ENCODE peak calls at places on chromosomes 16 and 17, in eight cellular contexts. I, D, S, N, H, B, P and A are unnamed samples.

GRCh38 chr16:67504190-67505021 is 21.1 kb upstream of the AGRP start:
- DNase-seq in P (no peak), I (no peak), S (peak), H (peak), B (no peak), N (peak), D (no peak), A (no peak)

GRCh38 chr17:51044964-51045363 is 75.7 kb downstream of the SPAG9 start:
- DNase-seq in S (no peak), N (no peak), P (no peak), I (no peak), D (peak), B (no peak), H (no peak), A (no peak)

GRCh38 chr16:81175325-81175891 is 63.1 kb upstream of the BCO1 start:
- DNase-seq in P (peak), D (no peak), N (no peak), B (peak), I (no peak), S (no peak), H (peak), A (no peak)

GRCh38 chr17:47305302-47305923 is 18.3 kb upstream of the EFCAB13 start:
- DNase-seq in H (peak), D (no peak), I (no peak), B (no peak), N (no peak), S (no peak), P (peak), A (no peak)

GRCh38 chr17:39995438-39995837 is 14.8 kb downstream of the PSMD3 start:
- DNase-seq in H (no peak), N (no peak), I (no peak), P (no peak), D (no peak), S (no peak), B (no peak), A (no peak)

GRCh38 chr17:77476920-77477805 is 336.4 kb downstream of the SEC14L1 start:
- DNase-seq in S (peak), I (peak), D (peak), B (peak), N (no peak), P (peak), H (no peak), A (no peak)

GRCh38 chr16:15509593-15510520 is 75.5 kb downstream of the BMERB1 start:
- DNase-seq in I (no peak), P (no peak), B (no peak), H (no peak), N (no peak), D (no peak), S (no peak), A (no peak)

GRCh38 chr17:80152057-80152831 is 5.3 kb upstream of the EIF4A3 start:
- DNase-seq in N (no peak), S (no peak), I (peak), P (peak), H (no peak), D (no peak), B (no peak), A (no peak)

GRCh38 chr17:17526369-17526768 is 30.2 kb upstream of the RASD1 start:
- DNase-seq in H (no peak), S (no peak), D (peak), B (peak), N (no peak), P (no peak), I (peak), A (no peak)

DNA sequence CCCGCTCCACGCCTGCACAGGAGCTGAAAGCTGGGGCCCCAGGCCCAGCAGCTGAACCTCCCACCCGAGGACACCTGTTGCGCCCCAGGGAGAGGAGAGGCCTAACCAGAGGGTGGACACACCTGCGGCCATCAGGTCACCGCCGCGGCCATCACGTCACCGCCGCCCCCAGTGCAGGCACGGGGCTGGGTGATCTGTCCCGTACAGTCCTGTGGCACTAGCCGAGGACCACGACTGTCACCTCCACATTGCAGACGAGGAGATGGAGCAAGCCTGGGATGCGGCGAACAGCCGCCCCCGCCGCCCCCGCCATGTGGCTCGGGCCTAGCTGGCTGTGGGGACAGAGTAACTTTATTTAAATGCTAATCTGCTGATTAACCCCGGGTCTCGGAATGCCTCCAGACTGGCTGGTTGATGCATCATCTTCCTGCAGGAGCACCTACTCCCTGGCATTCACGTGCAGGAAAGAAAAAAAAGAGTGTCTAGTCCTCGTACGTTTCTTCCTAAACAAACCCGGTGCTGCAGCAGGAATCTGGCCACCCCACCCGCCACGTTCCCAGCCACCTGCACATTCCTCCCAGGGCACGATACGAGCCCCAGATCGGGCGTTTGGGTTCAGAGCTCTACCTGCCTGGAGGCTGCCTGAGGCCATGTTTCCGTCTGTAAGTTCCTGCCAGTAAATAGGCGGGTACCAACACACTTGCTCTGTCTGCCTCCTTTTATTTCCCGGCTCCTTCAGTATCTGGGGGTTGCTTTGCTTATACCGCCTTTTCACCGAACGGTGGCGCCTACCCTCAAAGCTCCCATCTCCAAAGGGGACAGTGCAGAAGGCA is 29.9 kb downstream of the PIEZO1 start:
- DNase-seq in B (peak), I (no peak), P (peak), H (no peak), N (no peak), D (no peak), S (no peak), A (peak)
- TF ChIP-seq CTCF in B (no peak), I (no peak), P (peak), H (no peak), N (no peak), D (peak), S (no peak), A (peak)

GRCh38 chr16:23156110-23156509 is 6.9 kb upstream of the USP31 start:
- DNase-seq in D (no peak), P (no peak), I (no peak), N (no peak), B (no peak), H (no peak), S (no peak), A (no peak)

GRCh38 chr16:23156946-23157460 is 7.8 kb upstream of the USP31 start:
- DNase-seq in I (no peak), B (no peak), S (no peak), D (no peak), N (no peak), P (no peak), H (no peak), A (no peak)

GRCh38 chr16:23158114-23158513 is 8.9 kb upstream of the USP31 start:
- DNase-seq in P (no peak), N (no peak), B (no peak), H (no peak), I (no peak), S (no peak), D (no peak), A (no peak)

GRCh38 chr16:23152386-23153178 is 3.3 kb upstream of the USP31 start:
- DNase-seq in S (no peak), D (no peak), I (no peak), B (peak), P (no peak), N (no peak), H (no peak), A (no peak)

DNA sequence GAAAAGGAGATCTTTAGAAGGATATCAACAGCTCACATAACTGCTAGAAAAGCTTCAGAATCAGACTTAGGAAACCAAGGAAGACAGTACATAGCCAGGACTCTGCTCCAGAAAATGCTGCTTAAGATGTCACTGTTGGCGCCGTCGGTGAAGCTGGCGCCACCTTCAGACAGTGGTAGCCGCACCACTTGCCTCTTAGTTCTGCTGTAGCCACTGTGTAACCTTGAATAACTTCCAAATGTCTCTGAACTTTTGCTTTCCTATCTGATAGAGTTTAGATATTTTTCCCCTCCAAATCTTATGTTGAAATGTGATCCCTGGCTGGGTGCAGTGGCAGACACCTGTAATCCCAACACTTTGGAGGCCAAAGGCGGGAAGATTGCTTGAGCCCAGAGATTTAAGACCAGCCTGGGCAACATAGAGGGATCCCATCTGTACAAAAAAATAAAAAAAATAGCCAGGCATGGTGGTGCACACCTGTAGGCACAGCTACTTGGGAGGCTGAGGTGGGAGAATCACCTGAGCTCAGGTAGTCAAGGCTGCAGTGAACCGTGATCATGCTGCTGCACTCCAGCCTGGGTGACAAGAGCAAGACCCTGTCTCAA is 6.3 kb upstream of the USP31 start:
- DNase-seq in B (no peak), P (no peak), N (peak), H (no peak), I (no peak), D (peak), S (no peak), A (peak)
- TF ChIP-seq CTCF in B (no peak), P (peak), N (peak), H (peak), I (no peak), D (no peak), S (no peak), A (no peak)

DNA sequence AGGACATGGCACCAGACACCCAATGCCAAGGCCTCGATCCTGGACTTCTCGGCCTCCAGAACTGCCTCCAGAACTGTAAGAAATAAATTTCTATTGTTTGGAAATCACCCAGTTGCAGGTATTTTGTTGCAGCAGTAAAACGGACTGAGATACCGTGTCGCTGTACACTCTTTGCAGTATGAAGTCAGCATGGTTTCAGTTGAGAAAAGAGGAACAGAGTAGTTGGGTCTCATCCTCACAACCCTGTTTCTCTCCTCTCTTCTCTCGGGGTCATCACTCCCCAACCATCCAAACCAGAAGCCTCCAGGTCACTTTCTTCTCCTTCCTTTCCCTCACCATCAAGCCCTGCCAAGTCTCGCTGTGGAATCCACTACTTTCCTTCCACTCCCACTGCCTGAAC is 77.8 kb downstream of the ADCY9 start:
- DNase-seq in D (no peak), P (no peak), N (no peak), B (no peak), S (no peak), H (no peak), I (no peak), A (no peak)
- TF ChIP-seq CTCF in D (no peak), P (no peak), N (no peak), B (no peak), S (no peak), H (no peak), I (no peak), A (no peak)

DNA sequence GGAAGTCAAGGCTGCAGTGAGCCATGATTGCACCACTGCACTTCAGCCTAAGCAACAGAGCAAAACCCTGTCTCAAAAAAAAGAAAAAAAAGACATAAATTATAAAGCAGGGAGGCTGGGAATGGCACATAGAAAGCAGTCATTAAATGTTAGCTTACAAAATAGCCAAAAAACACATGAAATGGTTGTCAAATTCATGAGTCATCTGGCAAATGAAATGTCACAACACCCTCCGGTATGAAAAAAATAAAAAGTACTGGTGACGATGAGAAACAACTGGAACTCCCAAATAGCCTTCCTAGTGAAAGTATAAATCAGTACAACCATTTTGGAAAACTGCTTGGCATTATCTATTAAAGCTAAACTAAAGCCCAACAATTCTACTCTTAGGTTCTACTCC is 3.6 kb upstream of the KATNB1 start:
- DNase-seq in H (no peak), N (no peak), I (no peak), P (peak), S (no peak), D (no peak), B (no peak), A (no peak)
- TF ChIP-seq CTCF in H (no peak), N (no peak), I (no peak), P (no peak), S (no peak), D (no peak), B (no peak), A (no peak)